ENCODE peak calls at places on chromosomes 11 and 22, in seven cellular contexts. H, R, C, J, W, E and G are unnamed samples.

GRCh38 chr22:22720201-22720723 is 75.8 kb downstream of the GGTLC2 start:
- DNase-seq in H (no peak), R (no peak), C (peak), J (no peak), W (peak), E (peak), G (peak)

GRCh38 chr11:83355406-83355805 is 69.2 kb upstream of the CCDC90B start:
- DNase-seq in H (no peak), R (no peak), C (no peak), J (no peak), W (no peak), E (no peak), G (no peak)

GRCh38 chr11:9208726-9209501 is 56.2 kb downstream of the DENND5A start:
- DNase-seq in H (no peak), R (no peak), C (no peak), J (no peak), W (no peak), E (no peak), G (no peak)

GRCh38 chr11:12142179-12142578 is 31.8 kb downstream of the MICAL2 start:
- DNase-seq in H (no peak), R (no peak), C (no peak), J (no peak), W (no peak), E (no peak), G (no peak)

GRCh38 chr11:59992420-59992819 is 24.6 kb upstream of the OOSP4B start:
- DNase-seq in H (no peak), R (no peak), C (no peak), J (no peak), W (no peak), E (no peak), G (no peak)

GRCh38 chr22:39530692-39531331 is 1.7 kb downstream of the RPS19BP1 start:
- DNase-seq in H (no peak), R (no peak), C (no peak), J (no peak), W (peak), E (no peak), G (peak)

GRCh38 chr22:39396797-39397195 is 2.8 kb upstream of the TAB1 start:
- DNase-seq in H (no peak), R (no peak), C (no peak), J (no peak), W (no peak), E (no peak), G (no peak)

GRCh38 chr22:25564979-25565677 is 653 bp downstream of the GRK3 start:
- DNase-seq in H (no peak), R (no peak), C (no peak), J (peak), W (no peak), E (no peak), G (peak)

GRCh38 chr11:130070829-130071205 is 1.1 kb downstream of the APLP2 start:
- DNase-seq in H (no peak), R (no peak), C (no peak), J (peak), W (no peak), E (no peak), G (no peak)

GRCh38 chr11:2089536-2090165 is 49.5 kb downstream of the IGF2 start:
- DNase-seq in H (no peak), R (no peak), C (peak), J (no peak), W (no peak), E (no peak), G (no peak)

GRCh38 chr11:112752563-112752962 is 208.7 kb upstream of the NCAM1 start:
- DNase-seq in H (no peak), R (no peak), C (no peak), J (no peak), W (no peak), E (no peak), G (no peak)

GRCh38 chr11:64121637-64122410 is 44.1 kb downstream of the MACROD1 start:
- DNase-seq in H (no peak), R (no peak), C (no peak), J (no peak), W (no peak), E (peak), G (no peak)